ENCODE peak calls at places on chromosomes 13 and 19, in seven cellular contexts. One of them, this sample, is unnamed.

GRCh38 chr13:34085199-34085598 is 267.2 kb downstream of the RFC3 start:
- DNase-seq in aorta: no peak
- DNase-seq in right cardiac atrium: no peak
- DNase-seq in tibial nerve: no peak
- DNase-seq in tibial artery: no peak
- DNase-seq in CD4-positive, alpha-beta memory T cell: no peak
- DNase-seq in left ventricle myocardium inferior: no peak
- DNase-seq in this sample: no peak

GRCh38 chr13:30105381-30105780 is 202.0 kb downstream of the KATNAL1 start:
- DNase-seq in left ventricle myocardium inferior: no peak
- DNase-seq in right cardiac atrium: no peak
- DNase-seq in aorta: no peak
- DNase-seq in tibial nerve: no peak
- DNase-seq in CD4-positive, alpha-beta memory T cell: no peak
- DNase-seq in tibial artery: no peak
- DNase-seq in this sample: no peak

GRCh38 chr19:55179570-55180484 is at the start of gene SYT5:
- DNase-seq in right cardiac atrium: peak; percentile 67
- DNase-seq in tibial artery: no peak
- DNase-seq in CD4-positive, alpha-beta memory T cell: peak; percentile 57
- DNase-seq in tibial nerve: no peak
- DNase-seq in aorta: no peak
- DNase-seq in left ventricle myocardium inferior: peak; percentile 33
- DNase-seq in this sample: peak; percentile 27

GRCh38 chr13:44278164-44278563 is 95.5 kb upstream of the SERP2 start:
- DNase-seq in right cardiac atrium: no peak
- DNase-seq in CD4-positive, alpha-beta memory T cell: no peak
- DNase-seq in tibial artery: no peak
- DNase-seq in tibial nerve: no peak
- DNase-seq in aorta: no peak
- DNase-seq in left ventricle myocardium inferior: no peak
- DNase-seq in this sample: no peak

GRCh38 chr19:33904681-33905080 is 108.0 kb downstream of the KCTD15 start:
- DNase-seq in CD4-positive, alpha-beta memory T cell: no peak
- DNase-seq in left ventricle myocardium inferior: no peak
- DNase-seq in tibial nerve: no peak
- DNase-seq in right cardiac atrium: peak; percentile 49
- DNase-seq in tibial artery: no peak
- DNase-seq in aorta: peak; percentile 75
- DNase-seq in this sample: no peak

GRCh38 chr19:9793051-9793591 is 24.6 kb upstream of the ZNF846 start:
- DNase-seq in tibial artery: peak; percentile 59
- DNase-seq in aorta: peak; percentile 89
- DNase-seq in tibial nerve: peak; percentile 43
- DNase-seq in right cardiac atrium: peak; percentile 86
- DNase-seq in CD4-positive, alpha-beta memory T cell: peak; percentile 80
- DNase-seq in left ventricle myocardium inferior: peak; percentile 61
- DNase-seq in this sample: no peak

GRCh38 chr13:42487221-42487620 is 86.7 kb upstream of the TNFSF11 start:
- DNase-seq in right cardiac atrium: no peak
- DNase-seq in CD4-positive, alpha-beta memory T cell: no peak
- DNase-seq in aorta: no peak
- DNase-seq in left ventricle myocardium inferior: no peak
- DNase-seq in tibial artery: no peak
- DNase-seq in tibial nerve: no peak
- DNase-seq in this sample: no peak

GRCh38 chr13:84961023-84961422 is 838.2 kb downstream of the SLITRK6 start:
- DNase-seq in right cardiac atrium: no peak
- DNase-seq in CD4-positive, alpha-beta memory T cell: no peak
- DNase-seq in tibial nerve: no peak
- DNase-seq in tibial artery: no peak
- DNase-seq in aorta: peak; percentile 42
- DNase-seq in left ventricle myocardium inferior: no peak
- DNase-seq in this sample: no peak

GRCh38 chr19:13813147-13813546 is 17.9 kb downstream of the ZSWIM4 start:
- DNase-seq in left ventricle myocardium inferior: no peak
- DNase-seq in aorta: no peak
- DNase-seq in CD4-positive, alpha-beta memory T cell: no peak
- DNase-seq in tibial nerve: no peak
- DNase-seq in right cardiac atrium: no peak
- DNase-seq in tibial artery: no peak
- DNase-seq in this sample: no peak

GRCh38 chr19:2771786-2772674 is 11.0 kb downstream of the SGTA start:
- DNase-seq in tibial artery: no peak
- DNase-seq in tibial nerve: no peak
- DNase-seq in right cardiac atrium: peak; percentile 55
- DNase-seq in left ventricle myocardium inferior: no peak
- DNase-seq in aorta: no peak
- DNase-seq in CD4-positive, alpha-beta memory T cell: no peak
- DNase-seq in this sample: no peak

GRCh38 chr19:33978286-33978685 is 181.6 kb downstream of the KCTD15 start:
- DNase-seq in left ventricle myocardium inferior: no peak
- DNase-seq in tibial artery: no peak
- DNase-seq in tibial nerve: no peak
- DNase-seq in aorta: no peak
- DNase-seq in right cardiac atrium: no peak
- DNase-seq in CD4-positive, alpha-beta memory T cell: no peak
- DNase-seq in this sample: no peak

GRCh38 chr19:33306853-33307792 is 4.8 kb upstream of the CEBPA start:
- DNase-seq in left ventricle myocardium inferior: no peak
- DNase-seq in aorta: no peak
- DNase-seq in tibial artery: no peak
- DNase-seq in right cardiac atrium: no peak
- DNase-seq in tibial nerve: no peak
- DNase-seq in CD4-positive, alpha-beta memory T cell: no peak
- DNase-seq in this sample: no peak

GRCh38 chr19:3451451-3451866 is 28.9 kb downstream of the SMIM24 start:
- DNase-seq in left ventricle myocardium inferior: no peak
- DNase-seq in aorta: no peak
- DNase-seq in right cardiac atrium: no peak
- DNase-seq in CD4-positive, alpha-beta memory T cell: no peak
- DNase-seq in tibial nerve: no peak
- DNase-seq in tibial artery: no peak
- DNase-seq in this sample: no peak

GRCh38 chr13:31444266-31444862 is 244.6 kb downstream of the B3GLCT start:
- DNase-seq in tibial artery: peak; percentile 31
- DNase-seq in aorta: no peak
- DNase-seq in tibial nerve: peak; percentile 38
- DNase-seq in CD4-positive, alpha-beta memory T cell: no peak
- DNase-seq in right cardiac atrium: peak; percentile 69
- DNase-seq in left ventricle myocardium inferior: peak; percentile 31
- DNase-seq in this sample: no peak

GRCh38 chr13:79463604-79464003 is 17.4 kb upstream of the NDFIP2 start:
- DNase-seq in left ventricle myocardium inferior: no peak
- DNase-seq in right cardiac atrium: no peak
- DNase-seq in aorta: no peak
- DNase-seq in tibial artery: no peak
- DNase-seq in CD4-positive, alpha-beta memory T cell: no peak
- DNase-seq in tibial nerve: no peak
- DNase-seq in this sample: no peak

GRCh38 chr13:43652751-43653150 is 134.0 kb downstream of the ENOX1 start:
- DNase-seq in tibial artery: no peak
- DNase-seq in CD4-positive, alpha-beta memory T cell: no peak
- DNase-seq in aorta: no peak
- DNase-seq in left ventricle myocardium inferior: no peak
- DNase-seq in right cardiac atrium: no peak
- DNase-seq in tibial nerve: no peak
- DNase-seq in this sample: no peak

GRCh38 chr13:63190219-63190618 is 1774.6 kb upstream of the PCDH20 start:
- DNase-seq in left ventricle myocardium inferior: no peak
- DNase-seq in CD4-positive, alpha-beta memory T cell: no peak
- DNase-seq in right cardiac atrium: no peak
- DNase-seq in tibial artery: no peak
- DNase-seq in aorta: no peak
- DNase-seq in tibial nerve: no peak
- DNase-seq in this sample: no peak

GRCh38 chr19:47813304-47813994 is 8.3 kb upstream of the CRX start:
- DNase-seq in left ventricle myocardium inferior: peak; percentile 65
- DNase-seq in tibial nerve: peak; percentile 69
- DNase-seq in tibial artery: peak; percentile 60
- DNase-seq in aorta: peak; percentile 93
- DNase-seq in CD4-positive, alpha-beta memory T cell: peak; percentile 59
- DNase-seq in right cardiac atrium: peak; percentile 89
- DNase-seq in this sample: peak; percentile 60

GRCh38 chr13:30058429-30058828 is 208.0 kb upstream of the UBL3 start:
- DNase-seq in tibial nerve: no peak
- DNase-seq in left ventricle myocardium inferior: no peak
- DNase-seq in CD4-positive, alpha-beta memory T cell: no peak
- DNase-seq in right cardiac atrium: no peak
- DNase-seq in aorta: no peak
- DNase-seq in tibial artery: no peak
- DNase-seq in this sample: no peak

GRCh38 chr19:12871681-12872080 is 9.6 kb downstream of the DNASE2 start:
- DNase-seq in aorta: no peak
- DNase-seq in tibial artery: no peak
- DNase-seq in right cardiac atrium: no peak
- DNase-seq in left ventricle myocardium inferior: no peak
- DNase-seq in tibial nerve: no peak
- DNase-seq in CD4-positive, alpha-beta memory T cell: no peak
- DNase-seq in this sample: no peak

GRCh38 chr19:7670150-7670784 is 1.4 kb downstream of the RETN start:
- DNase-seq in aorta: no peak
- DNase-seq in CD4-positive, alpha-beta memory T cell: no peak
- DNase-seq in tibial artery: no peak
- DNase-seq in tibial nerve: no peak
- DNase-seq in right cardiac atrium: peak; percentile 44
- DNase-seq in left ventricle myocardium inferior: no peak
- DNase-seq in this sample: no peak

GRCh38 chr19:34363094-34363493 is 1.9 kb upstream of the GPI start:
- DNase-seq in right cardiac atrium: no peak
- DNase-seq in aorta: no peak
- DNase-seq in left ventricle myocardium inferior: no peak
- DNase-seq in tibial artery: no peak
- DNase-seq in tibial nerve: no peak
- DNase-seq in CD4-positive, alpha-beta memory T cell: no peak
- DNase-seq in this sample: no peak

DNA sequence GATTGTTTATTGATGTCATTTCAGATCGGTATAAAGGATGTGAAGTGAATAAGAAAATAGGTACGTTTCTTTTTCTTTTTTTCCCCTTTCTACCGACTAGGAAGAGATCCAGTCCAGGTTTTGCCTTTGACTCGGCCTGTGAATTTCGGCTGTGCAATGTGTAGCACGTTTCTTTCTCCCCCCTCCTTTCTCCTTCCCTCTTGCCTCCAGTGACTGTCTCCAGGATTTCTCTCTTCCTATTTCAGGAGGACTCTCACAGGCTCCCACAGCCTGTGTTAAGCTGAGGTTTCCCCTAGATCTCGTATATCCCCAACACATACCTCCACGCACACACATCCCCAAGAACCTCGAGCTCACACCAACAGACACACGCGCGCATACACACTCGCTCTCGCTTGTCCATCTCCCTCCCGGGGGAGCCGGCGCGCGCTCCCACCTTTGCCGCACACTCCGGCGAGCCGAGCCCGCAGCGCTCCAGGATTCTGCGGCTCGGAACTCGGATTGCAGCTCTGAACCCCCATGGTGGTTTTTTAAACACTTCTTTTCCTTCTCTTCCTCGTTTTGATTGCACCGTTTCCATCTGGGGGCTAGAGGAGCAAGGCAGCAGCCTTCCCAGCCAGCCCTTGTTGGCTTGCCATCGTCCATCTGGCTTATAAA is at the start of gene GPC6:
- DNase-seq in CD4-positive, alpha-beta memory T cell: no peak
- DNase-seq in left ventricle myocardium inferior: no peak
- DNase-seq in right cardiac atrium: peak; percentile 56
- DNase-seq in tibial nerve: peak; percentile 57
- DNase-seq in aorta: peak; percentile 80
- DNase-seq in tibial artery: no peak
- DNase-seq in this sample: no peak
- H3K4me1 ChIP-seq in CD4-positive, alpha-beta memory T cell: no peaks in the 10 kb centered on the region
- H3K4me1 ChIP-seq in left ventricle myocardium inferior: peaks cover 23% of the 10 kb centered on the region
- H3K4me1 ChIP-seq in right cardiac atrium: no peaks in the 10 kb centered on the region
- H3K4me1 ChIP-seq in tibial nerve: no peaks in the 10 kb centered on the region
- H3K4me1 ChIP-seq in aorta: no peaks in the 10 kb centered on the region
- H3K4me1 ChIP-seq in tibial artery: peaks cover 5% of the 10 kb centered on the region
- H3K4me1 ChIP-seq in this sample: no peaks in the 10 kb centered on the region

DNA sequence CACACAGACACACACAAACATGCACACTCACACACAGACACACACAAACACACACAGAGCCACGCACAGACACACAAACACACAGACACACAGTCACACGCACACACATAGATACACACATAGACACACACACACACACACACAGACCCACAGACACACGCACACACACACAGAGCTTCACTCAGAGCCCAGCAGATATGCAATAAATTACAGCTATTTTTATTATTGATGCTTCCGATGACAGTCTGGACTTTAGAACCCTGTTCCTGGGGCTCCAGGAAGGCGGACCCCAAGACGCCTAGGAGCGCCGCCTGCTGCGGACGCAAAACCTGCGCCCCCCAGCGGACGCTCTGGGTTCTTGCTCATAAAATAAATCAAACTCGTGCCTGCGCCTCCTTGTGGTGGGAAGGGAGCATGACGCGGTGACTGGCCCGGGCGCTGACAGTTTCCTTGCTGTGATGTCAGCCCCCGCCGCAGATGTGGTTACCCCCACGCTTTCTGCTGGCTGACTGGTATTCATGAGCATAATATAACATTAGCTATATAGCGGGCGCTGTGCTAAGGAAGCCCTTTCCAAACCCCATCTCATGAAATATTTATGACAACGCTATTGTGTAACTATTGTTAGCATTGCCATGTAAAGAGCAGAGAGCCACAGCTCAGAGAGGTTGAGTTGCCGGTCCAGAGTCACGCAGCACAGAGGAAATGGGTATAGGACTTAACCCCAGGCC is 64.4 kb upstream of the TM9SF2 start:
- DNase-seq in CD4-positive, alpha-beta memory T cell: peak; percentile 95
- DNase-seq in left ventricle myocardium inferior: peak; percentile 85
- DNase-seq in aorta: peak; percentile 95
- DNase-seq in tibial nerve: peak; percentile 88
- DNase-seq in tibial artery: peak; percentile 78
- DNase-seq in right cardiac atrium: peak; percentile 93
- DNase-seq in this sample: peak; percentile 92
- H3K4me3 ChIP-seq in CD4-positive, alpha-beta memory T cell: no peak overlapping the region
- H3K4me3 ChIP-seq in left ventricle myocardium inferior: no peak overlapping the region
- H3K4me3 ChIP-seq in aorta: no peak overlapping the region
- H3K4me3 ChIP-seq in tibial nerve: no peak overlapping the region
- H3K4me3 ChIP-seq in tibial artery: no peak overlapping the region
- H3K4me3 ChIP-seq in right cardiac atrium: no peak overlapping the region
- H3K4me3 ChIP-seq in this sample: peak overlapping the region; percentile 30

DNA sequence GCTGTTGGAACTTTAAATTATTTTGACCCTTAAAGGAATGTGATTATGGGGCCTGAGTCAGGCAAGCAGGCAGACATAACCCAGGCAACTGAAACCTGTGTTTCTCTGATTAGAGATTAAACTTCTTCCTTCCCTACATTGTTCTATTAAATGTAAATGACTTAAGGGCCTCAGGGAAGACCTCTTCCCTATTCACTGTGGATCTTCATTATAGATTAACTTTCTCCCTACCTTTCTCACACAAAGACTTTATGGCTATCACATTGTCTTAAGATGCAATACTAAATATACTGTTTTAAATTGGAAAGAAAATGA is 8.8 kb upstream of the METTL21C start:
- DNase-seq in CD4-positive, alpha-beta memory T cell: no peak
- DNase-seq in tibial artery: no peak
- DNase-seq in tibial nerve: no peak
- DNase-seq in left ventricle myocardium inferior: no peak
- DNase-seq in right cardiac atrium: no peak
- DNase-seq in aorta: no peak
- DNase-seq in this sample: no peak
- H3K27ac ChIP-seq in CD4-positive, alpha-beta memory T cell: no peak overlapping the region
- H3K27ac ChIP-seq in tibial artery: no peak overlapping the region
- H3K27ac ChIP-seq in tibial nerve: no peak overlapping the region
- H3K27ac ChIP-seq in left ventricle myocardium inferior: no peak overlapping the region
- H3K27ac ChIP-seq in right cardiac atrium: no peak overlapping the region
- H3K27ac ChIP-seq in aorta: no peak overlapping the region
- H3K27ac ChIP-seq in this sample: no peak overlapping the region

GRCh38 chr13:83219832-83220231 is 662.4 kb downstream of the SLITRK1 start:
- DNase-seq in CD4-positive, alpha-beta memory T cell: no peak
- DNase-seq in tibial nerve: no peak
- DNase-seq in aorta: no peak
- DNase-seq in tibial artery: no peak
- DNase-seq in left ventricle myocardium inferior: no peak
- DNase-seq in right cardiac atrium: no peak
- DNase-seq in this sample: no peak
- H3K4me1 ChIP-seq in CD4-positive, alpha-beta memory T cell: no peaks in the 10 kb centered on the region
- H3K4me1 ChIP-seq in tibial nerve: no peaks in the 10 kb centered on the region
- H3K4me1 ChIP-seq in aorta: no peaks in the 10 kb centered on the region
- H3K4me1 ChIP-seq in tibial artery: peaks cover 7% of the 10 kb centered on the region
- H3K4me1 ChIP-seq in left ventricle myocardium inferior: no peaks in the 10 kb centered on the region
- H3K4me1 ChIP-seq in right cardiac atrium: no peaks in the 10 kb centered on the region
- H3K4me1 ChIP-seq in this sample: no peaks in the 10 kb centered on the region

This sample was measured in effector memory CD4-positive, alpha-beta T cell.